ENCODE peak calls at places on chromosomes 5 and 9, in four cellular contexts. I is astrocyte of the spinal cord, J is cardiac muscle cell, O is uterus. W is an unnamed sample.
A peak's percentile ranks its signal among the peaks of the same experiment; 100 is the strongest.

GRCh38 chr9:127349483-127350127 is 47.4 kb upstream of the SLC2A8 start:
- DNase-seq in I (no peak), O (no peak), J (no peak), W (no peak)

GRCh38 chr5:142053434-142054253 is 40.8 kb upstream of the GNPDA1 start:
- DNase-seq in O (peak; percentile 20), J (peak; percentile 13), I (peak; percentile 42), W (peak; percentile 69)

GRCh38 chr9:14585730-14586473 is 107.3 kb downstream of the ZDHHC21 start:
- DNase-seq in J (no peak), O (no peak), I (no peak), W (no peak)

GRCh38 chr5:36090033-36090432 is 23.4 kb upstream of the UGT3A2 start:
- DNase-seq in O (no peak), I (peak; percentile 5), J (peak; percentile 17), W (peak; percentile 8)

GRCh38 chr9:618478-618877 is 223.0 kb upstream of the DMRT1 start:
- DNase-seq in O (no peak), I (peak; percentile 38), J (no peak), W (peak; percentile 89)

GRCh38 chr9:72769546-72769945 is 183.3 kb downstream of the ALDH1A1 start:
- DNase-seq in J (no peak), I (no peak), O (no peak), W (no peak)

GRCh38 chr9:79610019-79610760 is 38.4 kb downstream of the TLE4 start:
- DNase-seq in I (peak; percentile 79), J (no peak), O (no peak), W (no peak)

GRCh38 chr5:73640861-73641320 is 14.9 kb downstream of the ARHGEF28 start:
- DNase-seq in I (peak; percentile 55), O (no peak), J (no peak), W (peak; percentile 69)

GRCh38 chr9:96513622-96514021 is 63.7 kb downstream of the HABP4 start:
- DNase-seq in O (no peak), J (no peak), I (peak; percentile 60), W (peak; percentile 54)

GRCh38 chr5:126100767-126101166 is 322.4 kb upstream of the GRAMD2B start:
- DNase-seq in I (no peak), J (peak; percentile 2), O (no peak), W (peak; percentile 19)
- TF ChIP-seq CTCF in I (peak; percentile 30), J (peak; percentile 30), O (no peak), W (peak; percentile 25)

GRCh38 chr5:79001471-79001870 is 16.4 kb upstream of the ARSB start:
- DNase-seq in I (peak; percentile 11), O (no peak), J (no peak), W (no peak)
- H3K4me3 ChIP-seq in I (no peak overlapping the region), O (no peak overlapping the region), J (no peak overlapping the region), W (no peak overlapping the region)

GRCh38 chr9:116152390-116152789 is 1.2 kb upstream of the PAPPA start:
- DNase-seq in O (no peak), I (peak; percentile 84), J (peak; percentile 25), W (no peak)
- TF ChIP-seq CTCF in O (peak; percentile 43), I (peak; percentile 40), J (peak; percentile 47), W (peak; percentile 38)

DNA sequence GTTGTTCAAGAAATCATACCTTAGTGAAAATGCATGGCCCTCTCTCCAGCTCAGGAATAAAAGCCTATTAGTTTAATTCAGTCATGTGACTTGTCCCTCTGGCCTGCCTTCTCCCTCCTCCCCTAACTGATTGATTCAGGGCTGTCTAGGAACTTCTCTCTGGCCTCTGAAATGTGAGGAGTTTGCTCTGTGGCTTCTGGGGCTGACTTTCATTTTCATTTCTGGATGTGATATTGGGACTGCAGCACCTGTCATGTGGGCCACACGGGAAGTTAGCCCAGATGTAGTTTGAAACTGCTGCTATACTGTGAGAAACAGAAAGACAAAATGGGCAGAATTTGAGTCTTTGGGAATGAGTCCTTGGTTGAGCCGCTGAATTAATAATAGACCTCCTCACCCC is 44.8 kb downstream of the PARP8 start:
- DNase-seq in I (peak; percentile 3), O (no peak), J (no peak), W (peak; percentile 10)
- H3K4me3 ChIP-seq in I (no peak overlapping the region), O (no peak overlapping the region), J (no peak overlapping the region), W (no peak overlapping the region)

DNA sequence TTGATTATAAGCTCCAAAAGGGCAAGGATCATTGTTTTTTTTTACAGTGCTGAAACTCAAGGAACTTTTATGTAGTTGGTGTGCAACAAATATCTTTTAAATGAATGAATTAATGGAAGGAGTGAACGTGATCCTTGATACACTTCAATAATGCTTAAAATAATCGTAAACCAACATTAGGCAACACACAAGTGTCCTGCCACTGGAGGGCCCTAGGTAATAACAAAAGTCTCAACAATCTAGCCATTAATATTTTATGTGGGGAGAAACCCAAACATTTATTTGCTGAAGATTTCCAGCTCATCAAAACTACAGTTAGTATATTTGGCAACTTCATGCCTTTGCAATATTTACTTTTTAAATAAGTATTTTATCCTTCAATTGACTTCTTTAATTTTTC is 309.0 kb upstream of the FBXL7 start:
- DNase-seq in O (no peak), J (no peak), I (no peak), W (no peak)
- TF ChIP-seq CTCF in O (no peak), J (peak; percentile 27), I (no peak), W (no peak)

GRCh38 chr5:67878911-67879310 is 336.6 kb upstream of the PIK3R1 start:
- DNase-seq in I (peak; percentile 16), O (no peak), J (no peak), W (peak; percentile 2)
- H3K4me3 ChIP-seq in I (no peak overlapping the region), O (no peak overlapping the region), J (no peak overlapping the region), W (no peak overlapping the region)

GRCh38 chr9:135821116-135821515 is 86.2 kb downstream of the CAMSAP1 start:
- DNase-seq in O (no peak), J (no peak), I (no peak), W (no peak)

GRCh38 chr9:135817951-135818717 is 89.2 kb downstream of the CAMSAP1 start:
- DNase-seq in O (no peak), I (no peak), J (no peak), W (no peak)

GRCh38 chr9:135818718-135819475 is 88.4 kb downstream of the CAMSAP1 start:
- DNase-seq in I (no peak), J (no peak), O (no peak), W (no peak)

GRCh38 chr9:135820661-135821060 is 86.7 kb downstream of the CAMSAP1 start:
- DNase-seq in I (no peak), J (no peak), O (no peak), W (no peak)

GRCh38 chr9:135819905-135820304 is 87.4 kb downstream of the CAMSAP1 start:
- DNase-seq in O (no peak), I (no peak), J (no peak), W (no peak)
- TF ChIP-seq CTCF in O (no peak), I (no peak), J (no peak), W (no peak)